ENCODE peak calls at places on chromosome 16, in five cellular contexts. Q, G, Y, X and B are unnamed samples.

GRCh38 chr16:87210949-87211348 is 106.2 kb downstream of the C16orf95 start:
- DNase-seq in Q (no peak), G (no peak), Y (no peak), X (no peak), B (no peak)

GRCh38 chr16:87713469-87714229 is 52.1 kb downstream of the KLHDC4 start:
- DNase-seq in Q (no peak), G (no peak), Y (no peak), X (peak), B (no peak)

GRCh38 chr16:2719328-2720062 is 529 bp downstream of the PRSS27 start:
- DNase-seq in Q (peak), G (no peak), Y (no peak), X (no peak), B (no peak)

GRCh38 chr16:30418350-30419181 is 11.2 kb downstream of the ZNF771 start:
- DNase-seq in Q (no peak), G (no peak), Y (no peak), X (no peak), B (no peak)

GRCh38 chr16:80803341-80804060 is 897 bp downstream of the CDYL2 start:
- DNase-seq in Q (no peak), G (peak), Y (no peak), X (peak), B (peak)

GRCh38 chr16:30750876-30751465 is 2.7 kb downstream of the PHKG2 start:
- DNase-seq in Q (no peak), G (no peak), Y (no peak), X (no peak), B (no peak)

GRCh38 chr16:1510941-1511351 is 17.8 kb downstream of the TELO2 start:
- DNase-seq in Q (no peak), G (no peak), Y (no peak), X (no peak), B (no peak)

GRCh38 chr16:7218936-7219335 is 113.7 kb upstream of the RBFOX1 start:
- DNase-seq in Q (no peak), G (no peak), Y (no peak), X (no peak), B (no peak)

GRCh38 chr16:83887088-83887487 is 11.8 kb upstream of the MLYCD start:
- DNase-seq in Q (no peak), G (no peak), Y (no peak), X (no peak), B (no peak)

GRCh38 chr16:69166946-69167930 is 19.7 kb upstream of the SNTB2 start:
- DNase-seq in Q (no peak), G (no peak), Y (no peak), X (no peak), B (no peak)

GRCh38 chr16:3548859-3549258 is 28.3 kb downstream of the NLRC3 start:
- DNase-seq in Q (no peak), G (no peak), Y (no peak), X (no peak), B (no peak)

GRCh38 chr16:53809088-53809951 is 105.4 kb downstream of the FTO start:
- DNase-seq in Q (no peak), G (no peak), Y (no peak), X (no peak), B (no peak)

GRCh38 chr16:57996406-57997175 is 3.9 kb downstream of the ZNF319 start:
- DNase-seq in Q (no peak), G (no peak), Y (no peak), X (no peak), B (no peak)

GRCh38 chr16:69309316-69309715 is 1.8 kb upstream of the VPS4A start:
- DNase-seq in Q (no peak), G (no peak), Y (no peak), X (no peak), B (no peak)

GRCh38 chr16:61926766-61927165 is 109.5 kb downstream of the CDH8 start:
- DNase-seq in Q (peak), G (no peak), Y (no peak), X (no peak), B (no peak)

GRCh38 chr16:50624449-50624782 is 56.7 kb downstream of the SNX20 start:
- DNase-seq in Q (no peak), G (no peak), Y (no peak), X (no peak), B (no peak)

GRCh38 chr16:50622643-50623369 is 58.3 kb downstream of the SNX20 start:
- DNase-seq in Q (no peak), G (no peak), Y (no peak), X (no peak), B (no peak)

GRCh38 chr16:50626868-50627267 is 54.2 kb downstream of the SNX20 start:
- DNase-seq in Q (no peak), G (no peak), Y (no peak), X (no peak), B (no peak)

GRCh38 chr16:50627419-50627818 is 53.7 kb downstream of the SNX20 start:
- DNase-seq in Q (no peak), G (peak), Y (no peak), X (peak), B (no peak)

GRCh38 chr16:50625374-50625773 is 55.7 kb downstream of the SNX20 start:
- DNase-seq in Q (no peak), G (no peak), Y (no peak), X (no peak), B (no peak)
- TF ChIP-seq TAF1 in Q (no peak), G (no peak), Y (no peak), X (no peak), B (no peak)

GRCh38 chr16:27317738-27318398 is 4.1 kb downstream of the IL4R start:
- DNase-seq in Q (no peak), G (no peak), Y (no peak), X (no peak), B (no peak)
- TF ChIP-seq TAF1 in Q (no peak), G (no peak), Y (no peak), X (no peak), B (no peak)

GRCh38 chr16:12572316-12572985 is 231.2 kb downstream of the CPPED1 start:
- DNase-seq in Q (no peak), G (no peak), Y (no peak), X (no peak), B (no peak)
- TF ChIP-seq TAF1 in Q (no peak), G (no peak), Y (no peak), X (no peak), B (no peak)

DNA sequence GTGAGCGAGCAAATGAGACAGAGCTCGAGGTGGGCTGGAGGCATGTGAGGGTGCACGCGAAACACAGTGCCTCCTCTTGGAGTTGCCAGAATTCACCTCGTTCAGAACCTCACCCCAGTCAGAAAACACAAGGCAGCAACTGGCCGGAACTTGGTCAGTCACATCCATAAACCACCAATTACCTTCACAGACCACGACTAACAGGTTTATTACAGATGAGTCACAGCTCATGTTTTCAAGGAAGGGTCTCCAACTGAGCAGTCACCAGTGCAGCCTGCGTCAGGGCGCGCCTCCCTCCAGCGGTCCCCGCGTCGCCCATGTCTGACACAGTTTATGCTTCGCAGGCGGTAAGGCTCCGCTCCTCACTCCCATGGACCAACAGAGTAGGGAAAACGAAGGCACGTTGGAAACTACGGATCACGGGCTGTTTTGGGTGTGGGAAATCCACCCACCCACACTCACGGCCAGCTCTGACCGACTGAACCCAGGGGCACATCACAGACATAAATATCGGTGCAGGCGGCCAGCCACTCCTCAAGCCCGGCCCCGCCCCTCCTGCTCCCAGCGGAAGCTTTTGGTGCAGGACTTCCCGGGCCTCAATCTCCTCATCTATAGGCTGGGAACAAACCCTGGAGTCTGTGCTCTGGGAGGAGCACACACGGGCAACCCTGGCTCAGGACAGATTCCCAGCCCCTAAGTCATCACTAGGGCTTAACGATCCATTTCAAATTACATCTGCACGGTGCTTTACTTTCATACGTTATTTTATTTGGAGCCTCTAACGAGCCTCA is 126.2 kb downstream of the ZNF778 start:
- DNase-seq in Q (no peak), G (no peak), Y (no peak), X (no peak), B (no peak)
- TF ChIP-seq TAF1 in Q (no peak), G (no peak), Y (no peak), X (no peak), B (no peak)

GRCh38 chr16:56594292-56594619 is 4.9 kb downstream of the MT3 start:
- DNase-seq in Q (no peak), G (no peak), Y (no peak), X (no peak), B (no peak)

GRCh38 chr16:56591377-56592060 is 2.2 kb downstream of the MT3 start:
- DNase-seq in Q (no peak), G (no peak), Y (no peak), X (no peak), B (no peak)

GRCh38 chr16:56588781-56589140 is 567 bp upstream of the MT3 start:
- DNase-seq in Q (no peak), G (no peak), Y (no peak), X (no peak), B (no peak)

GRCh38 chr16:56593573-56594291 is 4.4 kb downstream of the MT3 start:
- DNase-seq in Q (no peak), G (no peak), Y (no peak), X (no peak), B (no peak)

GRCh38 chr16:56589141-56590039 is at the start of gene MT3:
- DNase-seq in Q (no peak), G (peak), Y (no peak), X (no peak), B (no peak)
- TF ChIP-seq TAF1 in Q (no peak), G (no peak), Y (no peak), X (no peak), B (no peak)

DNA sequence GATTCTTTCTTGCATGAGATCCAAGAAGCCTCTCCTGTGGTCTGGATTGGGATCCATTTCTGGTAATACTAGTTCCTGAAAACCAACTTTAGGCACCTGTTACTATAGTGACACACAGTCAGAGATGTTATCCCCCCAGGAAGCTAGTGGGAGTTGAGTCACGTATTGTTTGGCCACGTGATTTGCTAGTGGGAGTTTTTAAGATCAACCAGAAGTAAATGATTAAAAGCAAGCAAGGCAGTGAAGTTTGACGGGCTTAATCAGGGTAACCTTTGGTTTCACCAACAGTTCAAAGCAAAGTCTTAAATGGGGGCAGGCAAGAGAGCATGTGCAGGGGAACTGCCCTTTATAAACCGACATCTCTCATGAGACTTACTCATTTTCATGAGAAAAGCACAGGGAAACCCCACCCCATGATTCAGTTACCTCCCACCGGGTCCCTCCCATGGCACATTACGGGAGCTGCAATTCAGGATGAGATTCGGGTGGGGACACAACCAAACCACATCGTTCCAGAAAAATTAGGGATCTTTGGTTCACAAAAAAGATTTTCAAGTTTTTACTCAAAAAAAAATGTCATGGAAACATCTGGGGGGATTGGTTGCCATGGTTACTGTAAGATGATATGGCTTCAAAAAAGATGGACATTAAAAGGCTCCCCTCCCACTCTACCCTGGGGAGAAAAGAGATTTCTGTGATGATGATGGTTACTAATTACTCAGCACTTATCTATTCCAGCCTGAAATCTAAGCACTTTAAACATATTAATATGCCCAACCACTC is 483.1 kb upstream of the ERCC4 start:
- DNase-seq in Q (peak), G (no peak), Y (no peak), X (no peak), B (no peak)
- TF ChIP-seq TAF1 in Q (no peak), G (no peak), Y (no peak), X (no peak), B (no peak)

DNA sequence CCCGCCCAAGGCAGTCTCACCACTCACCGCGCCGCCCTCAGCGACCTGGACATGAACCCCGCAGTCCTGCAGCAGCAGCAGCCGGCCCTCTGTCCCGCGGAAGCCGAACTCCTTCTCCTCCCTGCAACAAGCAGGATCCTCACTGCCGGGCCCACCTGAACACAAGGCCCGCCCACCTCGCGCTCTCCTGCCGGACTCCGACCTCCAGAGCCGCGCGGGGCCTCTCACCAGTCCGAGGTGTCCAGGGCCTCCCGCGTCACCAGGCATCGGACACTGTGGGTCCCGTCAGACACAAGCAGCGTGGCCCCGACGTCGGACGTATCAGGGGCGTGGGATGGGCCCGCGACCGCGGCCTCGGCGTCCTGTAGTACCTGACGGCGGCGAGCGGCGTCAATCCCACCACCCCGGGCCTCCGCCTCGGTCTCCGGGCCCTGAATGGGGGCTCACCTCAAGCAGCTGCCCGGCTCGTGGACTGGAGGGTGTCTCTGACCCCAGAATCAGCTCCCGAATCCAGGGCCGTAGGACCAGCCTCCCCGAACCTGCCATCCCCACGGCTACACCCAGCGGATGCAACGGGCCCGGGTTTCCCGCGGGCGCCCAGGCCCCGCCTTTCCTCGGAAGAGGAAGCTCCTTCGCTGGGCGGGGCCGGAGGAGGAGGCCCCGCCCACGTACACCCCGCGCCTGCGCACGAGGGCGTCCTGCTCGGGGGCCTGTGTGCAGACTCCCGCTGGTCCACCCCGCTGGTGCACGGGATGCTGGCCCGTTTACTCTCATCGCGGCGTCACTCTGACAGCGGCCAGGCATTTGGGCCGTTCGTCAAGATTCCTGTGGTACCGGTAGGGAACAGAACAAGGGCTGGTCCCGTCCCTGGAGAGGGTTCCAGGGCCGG is at the start of gene ACD:
- DNase-seq in Q (peak), G (peak), Y (no peak), X (peak), B (peak)
- TF ChIP-seq TAF1 in Q (peak), G (peak), Y (peak), X (peak), B (peak)